ENCODE peak calls at places on chromosomes 12 and 14, in four cellular contexts. One of them, this sample, is unnamed.

GRCh38 chr12:88998421-88998820 is 353.9 kb downstream of the DUSP6 start:
- DNase-seq in stimulated activated CD4-positive, alpha-beta T cell treated with anti-CD3 and anti-CD28 coated beads, Interleukin-15, amount 100 ng/mL, for 1 hour: no peak
- DNase-seq in stomach: no peak
- DNase-seq in HCEC 1CT: no peak
- DNase-seq in this sample: no peak

GRCh38 chr12:51118706-51119105 is 35.3 kb upstream of the CSRNP2 start:
- DNase-seq in stimulated activated CD4-positive, alpha-beta T cell treated with anti-CD3 and anti-CD28 coated beads, Interleukin-15, amount 100 ng/mL, for 1 hour: no peak
- DNase-seq in stomach: no peak
- DNase-seq in HCEC 1CT: peak; percentile 32
- DNase-seq in this sample: no peak

GRCh38 chr14:55585854-55586253 is 5.8 kb downstream of the KTN1 start:
- DNase-seq in stimulated activated CD4-positive, alpha-beta T cell treated with anti-CD3 and anti-CD28 coated beads, Interleukin-15, amount 100 ng/mL, for 1 hour: no peak
- DNase-seq in stomach: no peak
- DNase-seq in HCEC 1CT: peak; percentile 45
- DNase-seq in this sample: no peak

GRCh38 chr14:103501041-103501870 is 21.4 kb downstream of the CKB start:
- DNase-seq in stimulated activated CD4-positive, alpha-beta T cell treated with anti-CD3 and anti-CD28 coated beads, Interleukin-15, amount 100 ng/mL, for 1 hour: no peak
- DNase-seq in stomach: no peak
- DNase-seq in HCEC 1CT: no peak
- DNase-seq in this sample: no peak

GRCh38 chr12:68977909-68978610 is 45.1 kb upstream of the CPM start:
- DNase-seq in stimulated activated CD4-positive, alpha-beta T cell treated with anti-CD3 and anti-CD28 coated beads, Interleukin-15, amount 100 ng/mL, for 1 hour: no peak
- DNase-seq in stomach: no peak
- DNase-seq in HCEC 1CT: no peak
- DNase-seq in this sample: no peak

GRCh38 chr14:31205681-31206535 is 1.7 kb downstream of the HECTD1 start:
- DNase-seq in stimulated activated CD4-positive, alpha-beta T cell treated with anti-CD3 and anti-CD28 coated beads, Interleukin-15, amount 100 ng/mL, for 1 hour: no peak
- DNase-seq in stomach: no peak
- DNase-seq in HCEC 1CT: peak; percentile 79
- DNase-seq in this sample: no peak

GRCh38 chr14:41606249-41607118 is at the start of gene LRFN5:
- DNase-seq in stimulated activated CD4-positive, alpha-beta T cell treated with anti-CD3 and anti-CD28 coated beads, Interleukin-15, amount 100 ng/mL, for 1 hour: no peak
- DNase-seq in stomach: no peak
- DNase-seq in HCEC 1CT: no peak
- DNase-seq in this sample: no peak

GRCh38 chr14:51616724-51617409 is 34.8 kb upstream of the FRMD6 start:
- DNase-seq in stimulated activated CD4-positive, alpha-beta T cell treated with anti-CD3 and anti-CD28 coated beads, Interleukin-15, amount 100 ng/mL, for 1 hour: no peak
- DNase-seq in stomach: peak; percentile 27
- DNase-seq in HCEC 1CT: peak; percentile 89
- DNase-seq in this sample: no peak

GRCh38 chr12:132186208-132186856 is 42.1 kb downstream of the NOC4L start:
- DNase-seq in stimulated activated CD4-positive, alpha-beta T cell treated with anti-CD3 and anti-CD28 coated beads, Interleukin-15, amount 100 ng/mL, for 1 hour: no peak
- DNase-seq in stomach: no peak
- DNase-seq in HCEC 1CT: no peak
- DNase-seq in this sample: no peak

GRCh38 chr12:96237465-96238077 is 43.4 kb downstream of the ELK3 start:
- DNase-seq in stimulated activated CD4-positive, alpha-beta T cell treated with anti-CD3 and anti-CD28 coated beads, Interleukin-15, amount 100 ng/mL, for 1 hour: peak; percentile 28
- DNase-seq in stomach: peak; percentile 44
- DNase-seq in HCEC 1CT: peak; percentile 91
- DNase-seq in this sample: peak; percentile 75

GRCh38 chr12:108098374-108098773 is 30.7 kb upstream of the WSCD2 start:
- DNase-seq in stimulated activated CD4-positive, alpha-beta T cell treated with anti-CD3 and anti-CD28 coated beads, Interleukin-15, amount 100 ng/mL, for 1 hour: no peak
- DNase-seq in stomach: no peak
- DNase-seq in HCEC 1CT: no peak
- DNase-seq in this sample: no peak

GRCh38 chr12:58847876-58848600 is 72.3 kb downstream of the LRIG3 start:
- DNase-seq in stimulated activated CD4-positive, alpha-beta T cell treated with anti-CD3 and anti-CD28 coated beads, Interleukin-15, amount 100 ng/mL, for 1 hour: no peak
- DNase-seq in stomach: no peak
- DNase-seq in HCEC 1CT: no peak
- DNase-seq in this sample: no peak

GRCh38 chr12:101044512-101045074 is 165.4 kb downstream of the SLC5A8 start:
- DNase-seq in stimulated activated CD4-positive, alpha-beta T cell treated with anti-CD3 and anti-CD28 coated beads, Interleukin-15, amount 100 ng/mL, for 1 hour: no peak
- DNase-seq in stomach: no peak
- DNase-seq in HCEC 1CT: no peak
- DNase-seq in this sample: no peak

GRCh38 chr14:92930737-92931602 is 8.0 kb downstream of the CHGA start:
- DNase-seq in stimulated activated CD4-positive, alpha-beta T cell treated with anti-CD3 and anti-CD28 coated beads, Interleukin-15, amount 100 ng/mL, for 1 hour: no peak
- DNase-seq in stomach: no peak
- DNase-seq in HCEC 1CT: no peak
- DNase-seq in this sample: no peak

GRCh38 chr12:57085999-57086950 is 2.6 kb upstream of the NAB2 start:
- DNase-seq in stimulated activated CD4-positive, alpha-beta T cell treated with anti-CD3 and anti-CD28 coated beads, Interleukin-15, amount 100 ng/mL, for 1 hour: no peak
- DNase-seq in stomach: peak; percentile 37
- DNase-seq in HCEC 1CT: peak; percentile 84
- DNase-seq in this sample: peak; percentile 49

GRCh38 chr12:124881123-124881522 is 17.5 kb upstream of the SCARB1 start:
- DNase-seq in stimulated activated CD4-positive, alpha-beta T cell treated with anti-CD3 and anti-CD28 coated beads, Interleukin-15, amount 100 ng/mL, for 1 hour: no peak
- DNase-seq in stomach: no peak
- DNase-seq in HCEC 1CT: no peak
- DNase-seq in this sample: no peak